ENCODE peak calls at places on chromosomes 2 and 18, in eight cellular contexts. A, G, D, B, M, U, R and Q are unnamed samples. For H3K27me3 and H3K4me1, the result is how much of the 10 kb centered on the place peaks cover.

GRCh38 chr18:33577688-33578370 is at the start of gene ASXL3:
- DNase-seq in D (peak), U (peak), B (peak), A (no peak), G (peak), R (no peak), M (peak), Q (peak)

GRCh38 chr2:197242719-197243118 is 67.9 kb downstream of the ANKRD44 start:
- DNase-seq in G (no peak), M (no peak), U (no peak), R (no peak), D (no peak), B (no peak), A (no peak), Q (no peak)

GRCh38 chr2:215527738-215528137 is 91.9 kb upstream of the FN1 start:
- DNase-seq in M (no peak), R (no peak), B (no peak), A (no peak), D (peak), G (no peak), U (no peak), Q (no peak)

GRCh38 chr18:43022874-43023273 is 92.6 kb downstream of the RIT2 start:
- DNase-seq in A (no peak), M (no peak), B (no peak), U (no peak), R (no peak), G (no peak), D (no peak), Q (no peak)

GRCh38 chr2:239596298-239596697 is 195.5 kb upstream of the HDAC4 start:
- DNase-seq in U (no peak), D (no peak), M (no peak), A (no peak), R (no peak), B (peak), G (no peak), Q (no peak)

GRCh38 chr2:111918383-111918806 is 20.0 kb downstream of the MERTK start:
- DNase-seq in D (peak), A (no peak), R (no peak), G (no peak), U (no peak), M (no peak), B (no peak), Q (no peak)

GRCh38 chr2:26897807-26898479 is 50.0 kb downstream of the DPYSL5 start:
- DNase-seq in G (no peak), R (no peak), A (no peak), B (no peak), U (no peak), D (no peak), M (no peak), Q (no peak)

GRCh38 chr2:175575346-175576258 is 394.1 kb upstream of the ATP5MC3 start:
- DNase-seq in M (no peak), U (no peak), D (no peak), G (no peak), B (no peak), A (no peak), R (no peak), Q (no peak)

GRCh38 chr2:193584522-193584938 is 1389.8 kb upstream of the TMEFF2 start:
- DNase-seq in B (peak), G (no peak), U (peak), R (peak), M (no peak), A (no peak), D (peak), Q (no peak)

GRCh38 chr2:132651115-132652099 is 18.6 kb downstream of the LYPD1 start:
- DNase-seq in M (no peak), B (no peak), D (peak), U (peak), G (no peak), R (peak), A (no peak), Q (no peak)

GRCh38 chr2:14778015-14778414 is 145.5 kb downstream of the LRATD1 start:
- DNase-seq in D (peak), U (no peak), M (no peak), G (no peak), R (no peak), B (no peak), A (no peak), Q (no peak)

GRCh38 chr2:235055891-235056516 is 104.2 kb downstream of the SH3BP4 start:
- DNase-seq in R (peak), A (no peak), D (no peak), U (peak), B (no peak), M (no peak), G (no peak), Q (no peak)

GRCh38 chr2:234971494-234971893 is 19.7 kb downstream of the SH3BP4 start:
- DNase-seq in G (no peak), R (no peak), U (no peak), A (no peak), B (no peak), M (no peak), D (no peak), Q (no peak)

GRCh38 chr2:15177103-15177502 is 384.0 kb downstream of the NBAS start:
- DNase-seq in D (peak), G (no peak), A (no peak), U (no peak), R (peak), M (no peak), B (no peak), Q (no peak)

GRCh38 chr2:203586696-203587095 is 51.6 kb upstream of the RAPH1 start:
- DNase-seq in G (no peak), B (no peak), A (no peak), R (no peak), D (peak), U (no peak), M (no peak), Q (no peak)

GRCh38 chr18:23212161-23212560 is 76.9 kb downstream of the CABLES1 start:
- DNase-seq in B (no peak), U (no peak), A (no peak), M (no peak), R (no peak), G (no peak), D (no peak), Q (no peak)
- H3K27me3 ChIP-seq in B (under half), U (under half), A (under half), M (under half), R (under half), G (under half), D (under half), Q (under half)

GRCh38 chr2:190180313-190181065 is 118.0 kb upstream of the MSTN start:
- DNase-seq in B (peak), R (peak), D (peak), U (peak), A (peak), M (no peak), G (peak), Q (peak)
- TF ChIP-seq CTCF in B (no peak), R (peak), D (peak), U (peak), A (peak), M (no peak), G (peak), Q (peak)

GRCh38 chr2:34093790-34094189 is 494.7 kb upstream of the FAM98A start:
- DNase-seq in M (no peak), R (no peak), D (no peak), G (no peak), B (no peak), U (no peak), A (no peak), Q (no peak)
- H3K4me1 ChIP-seq in M (under half), R (under half), D (under half), G (under half), B (under half), U (under half), A (under half), Q (under half)

DNA sequence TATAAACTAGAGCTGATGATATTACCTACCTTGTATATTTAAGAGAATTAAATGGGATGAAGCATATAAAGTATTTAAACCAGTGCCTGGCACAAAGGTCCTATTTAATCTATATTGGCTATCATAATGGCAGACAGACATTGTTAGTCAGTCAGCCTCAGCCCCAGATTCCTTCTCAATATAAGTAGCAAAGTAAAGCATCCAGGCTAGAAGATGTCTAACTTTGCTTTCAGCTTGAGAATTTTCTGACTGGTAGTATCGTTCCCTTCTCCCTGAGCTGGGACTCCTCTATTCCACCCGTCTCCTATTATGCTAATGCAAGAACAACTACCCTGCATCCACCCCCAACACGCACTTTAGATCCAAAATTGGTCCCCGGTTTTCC is 215.7 kb upstream of the SIX2 start:
- DNase-seq in R (no peak), D (no peak), M (no peak), U (no peak), B (no peak), G (no peak), A (no peak), Q (no peak)
- H3K27me3 ChIP-seq in R (under half), D (under half), M (under half), U (under half), B (under half), G (under half), A (under half), Q (under half)

GRCh38 chr2:30691948-30692828 is 115.1 kb downstream of the CAPN13 start:
- DNase-seq in R (no peak), D (no peak), G (peak), U (no peak), B (no peak), A (no peak), M (no peak), Q (peak)
- TF ChIP-seq CTCF in R (no peak), D (peak), G (peak), U (peak), B (no peak), A (peak), M (no peak), Q (peak)

GRCh38 chr18:74351354-74351753 is 35.7 kb downstream of the C18orf63 start:
- DNase-seq in U (no peak), A (no peak), B (no peak), R (no peak), G (no peak), M (no peak), D (peak), Q (no peak)

GRCh38 chr18:74342416-74343043 is 26.9 kb downstream of the C18orf63 start:
- DNase-seq in A (no peak), R (peak), D (peak), G (no peak), M (no peak), U (peak), B (no peak), Q (no peak)

GRCh38 chr18:74346206-74346605 is 30.6 kb downstream of the C18orf63 start:
- DNase-seq in D (no peak), R (no peak), A (no peak), G (no peak), M (no peak), B (no peak), U (no peak), Q (no peak)
- H3K4me1 ChIP-seq in D (under half), R (under half), A (under half), G (under half), M (under half), B (under half), U (under half), Q (under half)

GRCh38 chr2:44948565-44949328 is 7.2 kb downstream of the SIX3 start:
- DNase-seq in U (no peak), R (no peak), B (peak), A (no peak), G (no peak), D (no peak), M (no peak), Q (no peak)
- H3K27me3 ChIP-seq in U (half or more), R (under half), B (under half), A (under half), G (half or more), D (half or more), M (half or more), Q (half or more)